ENCODE peak calls at places on chromosomes 2 and 18, in eight cellular contexts. N is OCI-LY7, E is HepG2, U is osteoblast, R is neural progenitor cell, P is IMR-90, K is neuronal stem cell, J is hepatocyte. L is an unnamed sample.

GRCh38 chr2:240759454-240759853 is 60.6 kb downstream of the KIF1A start:
- DNase-seq in N (no peak), E (no peak), U (no peak), R (no peak), P (no peak), K (no peak), J (no peak), L (no peak)

GRCh38 chr18:48219429-48220145 is 189.6 kb downstream of the ZBTB7C start:
- DNase-seq in N (no peak), E (no peak), U (no peak), R (no peak), P (no peak), K (no peak), J (no peak), L (no peak)

GRCh38 chr18:12394428-12394827 is 13.3 kb upstream of the PRELID3A start:
- DNase-seq in N (peak), E (no peak), U (peak), R (peak), P (no peak), K (no peak), J (no peak), L (peak)

GRCh38 chr2:242027676-242028450 is 158.3 kb downstream of the RTP5 start:
- DNase-seq in N (no peak), E (no peak), U (no peak), R (no peak), P (no peak), K (no peak), J (no peak), L (no peak)

GRCh38 chr2:86747708-86748627 is 27.9 kb downstream of the RMND5A start:
- DNase-seq in N (peak), E (peak), U (no peak), R (peak), P (peak), K (no peak), J (peak), L (peak)

GRCh38 chr2:54504866-54505265 is 48.7 kb downstream of the SPTBN1 start:
- DNase-seq in N (no peak), E (no peak), U (no peak), R (no peak), P (peak), K (no peak), J (no peak), L (peak)

GRCh38 chr2:6812857-6813530 is 52.7 kb downstream of the CMPK2 start:
- DNase-seq in N (peak), E (no peak), U (no peak), R (no peak), P (no peak), K (no peak), J (no peak), L (no peak)

GRCh38 chr18:79962835-79963657 is 1.4 kb upstream of the HSBP1L1 start:
- DNase-seq in N (no peak), E (no peak), U (no peak), R (peak), P (no peak), K (no peak), J (no peak), L (no peak)

GRCh38 chr2:7018767-7019166 is 101.6 kb downstream of the RNF144A start:
- DNase-seq in N (no peak), E (no peak), U (no peak), R (no peak), P (no peak), K (no peak), J (no peak), L (no peak)

GRCh38 chr18:58715540-58715939 is 44.3 kb downstream of the MALT1 start:
- DNase-seq in N (peak), E (no peak), U (no peak), R (no peak), P (no peak), K (no peak), J (no peak), L (no peak)

GRCh38 chr2:43708891-43709290 is 32.7 kb upstream of the C1GALT1C1L start:
- DNase-seq in N (no peak), E (no peak), U (peak), R (no peak), P (peak), K (no peak), J (no peak), L (peak)

GRCh38 chr2:45176399-45176798 is 167.1 kb upstream of the SIX2 start:
- DNase-seq in N (no peak), E (no peak), U (no peak), R (no peak), P (no peak), K (no peak), J (no peak), L (peak)

GRCh38 chr2:144660518-144661316 is 140.8 kb upstream of the ZEB2 start:
- DNase-seq in N (no peak), E (no peak), U (peak), R (peak), P (peak), K (no peak), J (no peak), L (peak)

GRCh38 chr2:112153179-112153490 is 14.9 kb downstream of the FBLN7 start:
- DNase-seq in N (no peak), E (no peak), U (peak), R (no peak), P (no peak), K (no peak), J (no peak), L (no peak)

GRCh38 chr2:62489162-62489561 is 16.8 kb downstream of the TMEM17 start:
- DNase-seq in N (no peak), E (no peak), U (peak), R (no peak), P (peak), K (no peak), J (no peak), L (peak)

GRCh38 chr2:23627236-23627990 is 242.4 kb downstream of the KLHL29 start:
- DNase-seq in N (no peak), E (no peak), U (peak), R (peak), P (no peak), K (no peak), J (no peak), L (no peak)

GRCh38 chr2:144645055-144645778 is 125.3 kb upstream of the ZEB2 start:
- DNase-seq in N (no peak), E (no peak), U (peak), R (no peak), P (peak), K (no peak), J (no peak), L (peak)

GRCh38 chr2:239966848-239967136 is 58.4 kb downstream of the NDUFA10 start:
- DNase-seq in N (no peak), E (no peak), U (no peak), R (no peak), P (no peak), K (no peak), J (no peak), L (peak)

GRCh38 chr2:141317986-141318385 is 812.8 kb downstream of the LRP1B start:
- DNase-seq in N (no peak), E (no peak), U (no peak), R (no peak), P (peak), K (no peak), J (no peak), L (peak)

GRCh38 chr2:222315443-222316121 is 16.8 kb upstream of the PAX3 start:
- DNase-seq in N (peak), E (no peak), U (no peak), R (no peak), P (no peak), K (no peak), J (no peak), L (no peak)

GRCh38 chr18:22604390-22604985 is 186.8 kb upstream of the CTAGE1 start:
- DNase-seq in N (no peak), E (no peak), U (peak), R (no peak), P (peak), K (no peak), J (no peak), L (no peak)

GRCh38 chr2:231373786-231374185 is 21.7 kb upstream of the B3GNT7 start:
- DNase-seq in N (no peak), E (no peak), U (no peak), R (no peak), P (no peak), K (no peak), J (no peak), L (no peak)

GRCh38 chr2:227420063-227421052 is 32.6 kb upstream of the SCYGR1 start:
- DNase-seq in N (no peak), E (no peak), U (no peak), R (no peak), P (no peak), K (no peak), J (no peak), L (no peak)

GRCh38 chr2:53985646-53986045 is 14.9 kb upstream of the PSME4 start:
- DNase-seq in N (no peak), E (peak), U (no peak), R (no peak), P (no peak), K (no peak), J (no peak), L (no peak)

GRCh38 chr2:12624911-12625598 is 91.7 kb upstream of the TRIB2 start:
- DNase-seq in N (no peak), E (no peak), U (no peak), R (peak), P (no peak), K (peak), J (no peak), L (no peak)

GRCh38 chr2:65557616-65558573 is 125.5 kb upstream of the SPRED2 start:
- DNase-seq in N (no peak), E (no peak), U (no peak), R (no peak), P (no peak), K (no peak), J (no peak), L (no peak)

GRCh38 chr2:70124983-70125480 is 37.8 kb downstream of the PCBP1 start:
- DNase-seq in N (peak), E (no peak), U (peak), R (peak), P (peak), K (no peak), J (peak), L (peak)

GRCh38 chr2:88654714-88655113 is 27.4 kb upstream of the EIF2AK3 start:
- DNase-seq in N (no peak), E (no peak), U (peak), R (no peak), P (peak), K (no peak), J (no peak), L (peak)

GRCh38 chr18:45638544-45638943 is 23.3 kb downstream of the SLC14A2 start:
- DNase-seq in N (no peak), E (no peak), U (no peak), R (no peak), P (no peak), K (no peak), J (no peak), L (no peak)

GRCh38 chr2:106623424-106623823 is 136.3 kb downstream of the CD8B2 start:
- DNase-seq in N (no peak), E (no peak), U (no peak), R (no peak), P (no peak), K (no peak), J (no peak), L (no peak)

GRCh38 chr2:19560785-19561184 is 202.4 kb upstream of the OSR1 start:
- DNase-seq in N (no peak), E (no peak), U (no peak), R (no peak), P (no peak), K (no peak), J (no peak), L (no peak)

GRCh38 chr18:27616324-27616723 is 431.2 kb upstream of the CHST9 start:
- DNase-seq in N (no peak), E (no peak), U (no peak), R (no peak), P (no peak), K (no peak), J (peak), L (no peak)

GRCh38 chr2:84497285-84497684 is 19.0 kb upstream of the DNAH6 start:
- DNase-seq in N (no peak), E (no peak), U (no peak), R (no peak), P (no peak), K (no peak), J (no peak), L (no peak)

GRCh38 chr2:151619337-151619989 is 114.8 kb downstream of the NEB start:
- DNase-seq in N (peak), E (peak), U (no peak), R (no peak), P (peak), K (no peak), J (no peak), L (no peak)

GRCh38 chr2:85244798-85245197 is 83.0 kb downstream of the TGOLN2 start:
- DNase-seq in N (no peak), E (no peak), U (no peak), R (no peak), P (no peak), K (no peak), J (no peak), L (no peak)

GRCh38 chr18:55546873-55547704 is 40.9 kb downstream of the TCF4 start:
- DNase-seq in N (no peak), E (no peak), U (peak), R (no peak), P (peak), K (no peak), J (peak), L (peak)

GRCh38 chr2:74474481-74474880 is 2.0 kb upstream of the MRPL53 start:
- DNase-seq in N (no peak), E (no peak), U (no peak), R (no peak), P (no peak), K (no peak), J (peak), L (no peak)

GRCh38 chr2:10542033-10542432 is 93.9 kb upstream of the ODC1 start:
- DNase-seq in N (no peak), E (no peak), U (no peak), R (no peak), P (no peak), K (no peak), J (no peak), L (no peak)
- H2AFZ ChIP-seq in N (no peak), E (no peak), U (no peak), R (no peak), P (no peak), K (peak), J (no peak), L (no peak)

DNA sequence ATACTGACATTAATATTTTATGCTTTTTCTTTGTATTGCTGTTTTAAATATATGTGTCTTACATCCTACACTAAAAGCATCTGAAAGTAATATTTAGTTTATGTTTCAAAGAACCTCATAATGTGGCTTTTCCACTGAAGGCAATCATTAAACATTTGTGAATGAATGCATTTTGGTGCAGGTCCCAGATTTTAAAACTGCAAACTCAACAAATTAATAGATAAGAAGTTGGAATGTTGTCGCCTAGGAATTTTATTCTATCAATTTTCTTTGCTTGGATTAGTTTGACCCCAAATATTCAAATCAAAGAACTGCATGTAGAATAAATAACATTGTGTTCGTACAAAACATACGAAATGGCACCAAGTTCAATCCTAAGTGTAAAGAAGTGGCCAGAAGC is 44.7 kb downstream of the ATF2 start:
- DNase-seq in N (no peak), E (no peak), U (no peak), R (no peak), P (no peak), K (no peak), J (no peak), L (no peak)
- H3K4me3 ChIP-seq in N (no peak), E (no peak), U (no peak), R (no peak), P (no peak), K (no peak), J (no peak), L (no peak)

GRCh38 chr2:205683991-205684390 is 1.7 kb downstream of the NRP2 start:
- DNase-seq in N (no peak), E (no peak), U (peak), R (no peak), P (no peak), K (no peak), J (no peak), L (no peak)

GRCh38 chr2:205684871-205685313 is 2.6 kb downstream of the NRP2 start:
- DNase-seq in N (no peak), E (no peak), U (no peak), R (peak), P (peak), K (no peak), J (no peak), L (no peak)

GRCh38 chr2:205682239-205683021 is at the start of gene NRP2:
- DNase-seq in N (peak), E (peak), U (peak), R (peak), P (peak), K (peak), J (peak), L (peak)

GRCh38 chr2:205681836-205682238 is 464 bp upstream of the NRP2 start:
- DNase-seq in N (peak), E (no peak), U (no peak), R (peak), P (no peak), K (no peak), J (no peak), L (peak)

DNA sequence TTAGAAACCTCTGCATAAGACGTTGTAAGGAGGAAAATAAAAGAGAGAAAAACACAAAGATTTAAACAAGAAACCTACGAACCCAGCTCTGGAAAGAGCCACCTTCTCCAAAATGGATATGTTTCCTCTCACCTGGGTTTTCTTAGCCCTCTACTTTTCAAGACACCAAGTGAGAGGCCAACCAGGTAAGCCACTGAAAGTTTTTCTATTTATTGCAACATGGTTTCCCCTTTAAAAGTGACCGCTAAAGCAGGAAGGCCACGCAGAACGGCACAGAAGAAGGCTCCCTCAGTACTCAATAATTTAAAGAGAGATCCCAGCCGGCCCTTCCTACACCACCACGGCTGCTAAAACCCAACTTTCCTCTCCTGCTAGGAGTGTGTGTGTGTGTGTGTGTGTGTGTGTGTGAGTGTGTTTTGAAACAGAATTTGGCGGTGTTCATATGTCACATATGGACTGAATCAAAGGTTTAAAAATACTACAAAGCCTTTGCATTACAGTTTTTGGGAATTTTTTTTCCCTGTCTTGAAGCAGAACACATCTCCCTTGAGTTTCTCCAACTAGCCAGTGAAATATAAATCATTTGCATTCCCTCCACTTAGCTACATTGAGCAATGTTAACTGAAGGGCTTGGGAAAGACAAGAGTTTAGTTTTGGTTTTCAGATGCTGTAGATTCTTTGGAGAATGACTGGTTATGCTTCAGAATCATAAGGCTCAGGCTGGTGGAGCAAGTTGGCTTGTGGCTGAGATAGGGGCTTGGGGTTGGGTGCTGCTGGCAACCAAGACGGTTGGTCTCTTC is 1.1 kb downstream of the NRP2 start:
- DNase-seq in N (no peak), E (no peak), U (peak), R (no peak), P (peak), K (no peak), J (no peak), L (peak)
- H2AFZ ChIP-seq in N (no peak), E (no peak), U (peak), R (no peak), P (peak), K (peak), J (peak), L (peak)

GRCh38 chr2:235416816-235417499 is 76.9 kb upstream of the AGAP1 start:
- DNase-seq in N (no peak), E (peak), U (no peak), R (no peak), P (peak), K (no peak), J (peak), L (peak)

GRCh38 chr2:235421618-235422017 is 72.2 kb upstream of the AGAP1 start:
- DNase-seq in N (no peak), E (no peak), U (no peak), R (no peak), P (no peak), K (no peak), J (no peak), L (no peak)

GRCh38 chr2:235418918-235419317 is 74.9 kb upstream of the AGAP1 start:
- DNase-seq in N (no peak), E (no peak), U (peak), R (no peak), P (no peak), K (no peak), J (no peak), L (peak)

GRCh38 chr2:235414422-235414821 is 79.4 kb upstream of the AGAP1 start:
- DNase-seq in N (no peak), E (no peak), U (no peak), R (no peak), P (no peak), K (no peak), J (no peak), L (no peak)

DNA sequence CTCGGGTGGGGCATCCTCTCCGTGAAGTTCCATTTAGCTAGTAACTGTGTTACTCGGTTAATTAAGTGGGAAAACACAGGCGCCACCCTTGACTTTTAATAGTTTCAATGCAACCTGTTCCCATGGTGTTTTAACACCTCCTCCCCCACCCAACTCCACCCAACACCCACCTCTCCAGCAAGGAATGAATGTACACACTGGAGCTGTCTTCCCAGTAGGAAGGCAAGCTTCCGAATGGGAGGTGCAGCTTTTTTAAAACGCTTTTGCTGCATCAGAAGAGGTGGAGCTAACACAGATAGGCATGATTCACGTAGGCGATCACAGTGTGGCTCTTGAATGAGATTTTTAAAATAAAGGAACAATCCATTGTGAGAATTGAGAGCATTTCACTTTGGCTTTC is 73.8 kb upstream of the AGAP1 start:
- DNase-seq in N (no peak), E (no peak), U (no peak), R (no peak), P (no peak), K (no peak), J (no peak), L (no peak)
- H3K4me3 ChIP-seq in N (no peak), E (no peak), U (no peak), R (no peak), P (no peak), K (no peak), J (no peak), L (no peak)

GRCh38 chr18:68219274-68219673 is 495.6 kb downstream of the TMX3 start:
- DNase-seq in N (no peak), E (no peak), U (no peak), R (no peak), P (no peak), K (no peak), J (no peak), L (peak)
- H2AFZ ChIP-seq in N (no peak), E (no peak), U (no peak), R (no peak), P (no peak), K (peak), J (no peak), L (peak)

GRCh38 chr2:8432712-8433336 is 249.0 kb upstream of the ID2 start:
- DNase-seq in N (peak), E (no peak), U (no peak), R (no peak), P (no peak), K (no peak), J (no peak), L (no peak)
- H3K4me3 ChIP-seq in N (peak), E (no peak), U (no peak), R (no peak), P (no peak), K (no peak), J (no peak), L (no peak)

DNA sequence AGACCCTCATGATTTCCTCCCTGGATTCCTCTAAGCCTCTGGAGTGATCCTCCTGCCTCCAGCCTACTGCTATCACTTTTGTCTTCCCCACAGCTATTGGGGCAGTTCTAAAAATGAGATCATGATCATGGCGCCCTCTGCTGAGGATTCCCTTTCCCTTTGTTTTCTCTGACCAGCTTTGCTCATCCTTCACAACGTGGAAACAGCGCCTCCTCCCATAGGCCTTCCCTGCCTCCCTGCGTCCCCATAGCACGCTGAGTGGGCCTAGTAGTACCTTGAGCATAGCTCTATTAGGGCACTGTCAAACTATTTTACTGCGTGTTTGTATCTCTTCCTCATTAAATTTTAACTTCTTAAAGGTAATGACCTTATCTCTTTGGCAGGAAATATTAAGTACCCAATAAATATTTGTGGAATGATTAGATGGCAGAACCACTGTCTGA is 207.0 kb upstream of the FANCL start:
- DNase-seq in N (peak), E (peak), U (no peak), R (peak), P (peak), K (peak), J (peak), L (peak)
- H2AFZ ChIP-seq in N (no peak), E (no peak), U (peak), R (peak), P (peak), K (peak), J (peak), L (peak)